ENCODE peak calls at places on chromosome 3, in six cellular contexts. T, X, R, S, A and U are unnamed samples.

GRCh38 chr3:155676252-155676981 is 68.5 kb downstream of the PLCH1 start:
- DNase-seq in X (peak; percentile 35), R (no peak), T (peak; percentile 8), A (peak; percentile 63), S (no peak), U (no peak)

GRCh38 chr3:43869491-43869890 is 178.8 kb downstream of the ABHD5 start:
- DNase-seq in R (no peak), A (no peak), T (no peak), X (no peak), S (no peak), U (no peak)

GRCh38 chr3:12371525-12372140 is 82.8 kb downstream of the PPARG start:
- DNase-seq in T (no peak), R (no peak), S (no peak), X (peak; percentile 55), A (peak; percentile 64), U (no peak)

GRCh38 chr3:31634485-31634884 is 101.8 kb downstream of the STT3B start:
- DNase-seq in S (no peak), T (no peak), X (peak; percentile 5), A (peak; percentile 95), R (no peak), U (no peak)

GRCh38 chr3:105222568-105223093 is 144.1 kb upstream of the ALCAM start:
- DNase-seq in T (no peak), A (no peak), X (no peak), R (no peak), S (no peak), U (no peak)

GRCh38 chr3:155560594-155560993 is 184.3 kb downstream of the PLCH1 start:
- DNase-seq in A (no peak), R (no peak), T (peak; percentile 16), S (no peak), X (no peak), U (no peak)

GRCh38 chr3:113211370-113212154 is at the start of gene BOC:
- DNase-seq in T (peak; percentile 52), S (no peak), R (no peak), X (peak; percentile 79), A (peak; percentile 48), U (no peak)

GRCh38 chr3:194462936-194463335 is 23.9 kb downstream of the ATP13A3 start:
- DNase-seq in X (no peak), S (no peak), A (no peak), T (no peak), R (no peak), U (no peak)

GRCh38 chr3:152405915-152406802 is 137.4 kb downstream of the MBNL1 start:
- DNase-seq in X (peak; percentile 92), S (no peak), T (no peak), A (peak; percentile 87), R (no peak), U (no peak)